ENCODE peak calls at places on chromosomes 3 and 15, in eight cellular contexts. K is MCF 10A; G is neuronal stem cell; R is T-helper 2 cell; Y is EH; I is iPS DF 6.9; A is activated CD4-positive, alpha-beta T cell treated with anti-CD3 and anti-CD28 coated beads, Interleukin-2, amount 10 ng/mL, durations not matched to agents 24 days and 14 days; U is NCI-H1436 treated with DMSO at 0.1 percent for 48 hours. S is an unnamed sample.

GRCh38 chr3:114799789-114800188 is 347.3 kb downstream of the ZBTB20 start:
- DNase-seq in A (no peak), R (no peak), G (no peak), U (no peak), K (no peak), Y (no peak), I (no peak), S (no peak)

GRCh38 chr15:76222159-76222558 is 89.1 kb downstream of the ETFA start:
- DNase-seq in U (no peak), K (no peak), G (no peak), I (no peak), A (no peak), R (no peak), Y (no peak), S (no peak)

GRCh38 chr15:35827156-35827555 is 281.2 kb upstream of the DPH6 start:
- DNase-seq in A (no peak), U (no peak), I (no peak), R (no peak), K (no peak), G (no peak), Y (peak), S (no peak)

GRCh38 chr3:64384561-64384960 is 159.3 kb upstream of the PRICKLE2 start:
- DNase-seq in U (no peak), I (no peak), Y (no peak), G (no peak), R (no peak), K (peak), A (no peak), S (no peak)

GRCh38 chr15:36571301-36571700 is 8.1 kb upstream of the CDIN1 start:
- DNase-seq in R (no peak), U (no peak), K (no peak), A (no peak), G (no peak), I (no peak), Y (peak), S (no peak)

GRCh38 chr3:126102530-126102951 is 18.6 kb upstream of the SLC41A3 start:
- DNase-seq in Y (peak), I (no peak), R (no peak), K (no peak), G (no peak), U (no peak), A (no peak), S (no peak)

GRCh38 chr15:67828379-67828968 is 3.2 kb downstream of the SKOR1 start:
- DNase-seq in R (no peak), U (no peak), I (no peak), Y (no peak), G (no peak), K (no peak), A (no peak), S (no peak)

GRCh38 chr15:99310745-99311144 is 59.5 kb downstream of the LRRC28 start:
- DNase-seq in Y (no peak), A (no peak), G (no peak), U (no peak), K (no peak), I (no peak), R (no peak), S (no peak)

GRCh38 chr15:67242665-67243064 is 11.8 kb downstream of the AAGAB start:
- DNase-seq in U (no peak), Y (peak), G (no peak), K (peak), I (no peak), A (no peak), R (peak), S (no peak)

GRCh38 chr3:148075829-148076716 is 621.6 kb upstream of the AGTR1 start:
- DNase-seq in R (no peak), A (no peak), U (peak), K (peak), Y (peak), I (peak), G (peak), S (no peak)

GRCh38 chr3:115397433-115397832 is 225.9 kb upstream of the GAP43 start:
- DNase-seq in I (no peak), Y (peak), G (no peak), K (peak), U (no peak), A (no peak), R (no peak), S (no peak)

GRCh38 chr15:58506064-58506490 is 74.3 kb downstream of the LIPC start:
- DNase-seq in G (no peak), R (no peak), U (no peak), K (peak), A (peak), I (no peak), Y (no peak), S (no peak)

GRCh38 chr3:44125882-44126281 is 115.8 kb upstream of the TOPAZ1 start:
- DNase-seq in A (no peak), K (no peak), U (no peak), R (no peak), I (no peak), G (no peak), Y (peak), S (no peak)

GRCh38 chr15:22903427-22903826 is 65.0 kb downstream of the NIPA2 start:
- DNase-seq in U (no peak), R (no peak), A (no peak), I (no peak), G (no peak), K (no peak), Y (no peak), S (no peak)

GRCh38 chr15:95375281-95375680 is 955.2 kb upstream of the NR2F2 start:
- DNase-seq in R (no peak), U (no peak), Y (peak), K (no peak), G (no peak), A (no peak), I (no peak), S (no peak)

GRCh38 chr3:136311256-136311655 is 61.1 kb downstream of the PCCB start:
- DNase-seq in K (no peak), A (peak), I (no peak), G (no peak), U (no peak), R (no peak), Y (no peak), S (no peak)

S was measured in activated naive CD4-positive, alpha-beta T cell treated with Interleukin-2 at 50 U/mL for 16 hours.